ENCODE peak calls at places on chromosome 11, in five cellular contexts. V is CD4-positive, CD25-positive, alpha-beta regulatory T cell; H is dermis blood vessel endothelial cell; J is kidney tubule cell; K is mucosa of descending colon. G is an unnamed sample.

GRCh38 chr11:15104166-15104565 is 10.6 kb upstream of the INSC start:
- DNase-seq in H (no peak), J (peak; percentile 49), K (no peak), V (no peak), G (peak; percentile 53)

GRCh38 chr11:33567004-33567403 is 133.6 kb downstream of the C11orf91 start:
- DNase-seq in K (no peak), V (no peak), J (no peak), H (no peak), G (no peak)

GRCh38 chr11:35061516-35062440 is 77.2 kb upstream of the CD44 start:
- DNase-seq in H (peak; percentile 28), V (no peak), J (no peak), K (no peak), G (peak; percentile 32)

GRCh38 chr11:96215094-96215782 is 127.8 kb downstream of the MAML2 start:
- DNase-seq in H (peak; percentile 78), K (peak; percentile 67), V (no peak), J (peak; percentile 91), G (no peak)

GRCh38 chr11:31641477-31642062 is 132.0 kb downstream of the ELP4 start:
- DNase-seq in J (peak; percentile 54), K (no peak), V (no peak), H (peak; percentile 69), G (peak; percentile 48)

GRCh38 chr11:62984451-62984991 is at the start of gene SLC22A6:
- DNase-seq in K (no peak), V (no peak), H (no peak), J (no peak), G (no peak)

GRCh38 chr11:110297726-110298297 is 1.4 kb upstream of the RDX start:
- DNase-seq in H (no peak), V (no peak), J (peak; percentile 44), K (no peak), G (peak; percentile 78)

GRCh38 chr11:84720706-84721402 is 906.3 kb downstream of the DLG2 start:
- DNase-seq in H (no peak), K (peak; percentile 49), J (no peak), V (no peak), G (no peak)

GRCh38 chr11:63802637-63803414 is 10.4 kb upstream of the SPINDOC start:
- DNase-seq in J (peak; percentile 62), H (no peak), K (no peak), V (no peak), G (peak; percentile 91)

GRCh38 chr11:68164437-68164836 is 43.2 kb upstream of the CHKA start:
- DNase-seq in V (no peak), H (peak; percentile 19), K (no peak), J (peak; percentile 66), G (peak; percentile 83)

GRCh38 chr11:61333638-61334433 is 808 bp downstream of the TKFC start:
- DNase-seq in H (no peak), V (no peak), J (no peak), K (no peak), G (no peak)

GRCh38 chr11:94400075-94400838 is 962 bp downstream of the GPR83 start:
- DNase-seq in K (no peak), J (no peak), V (no peak), H (no peak), G (no peak)

GRCh38 chr11:77542296-77542695 is 47.5 kb upstream of the AQP11 start:
- DNase-seq in V (no peak), K (no peak), H (no peak), J (no peak), G (peak; percentile 10)

GRCh38 chr11:59901306-59901705 is 22.7 kb downstream of the OOSP3 start:
- DNase-seq in V (no peak), K (no peak), H (peak; percentile 94), J (peak; percentile 82), G (peak; percentile 94)

GRCh38 chr11:46161201-46161600 is 39.9 kb upstream of the PHF21A start:
- DNase-seq in V (no peak), K (no peak), H (no peak), J (no peak), G (no peak)

GRCh38 chr11:11426226-11426915 is 73.3 kb upstream of the CSNK2A3 start:
- DNase-seq in J (no peak), H (no peak), K (no peak), V (no peak), G (peak; percentile 48)

GRCh38 chr11:111019931-111020381 is 225.6 kb upstream of the POU2AF2 start:
- DNase-seq in H (no peak), K (no peak), V (no peak), J (no peak), G (no peak)

GRCh38 chr11:13955971-13956421 is 6.5 kb upstream of the SPON1 start:
- DNase-seq in V (peak; percentile 33), H (peak; percentile 83), K (no peak), J (peak; percentile 69), G (peak; percentile 55)

GRCh38 chr11:29312817-29313216 is 704.0 kb downstream of the KCNA4 start:
- DNase-seq in H (no peak), V (no peak), K (no peak), J (peak; percentile 51), G (peak; percentile 98)

GRCh38 chr11:105092255-105093239 is 47.0 kb downstream of the CARD18 start:
- DNase-seq in V (no peak), K (no peak), H (no peak), J (no peak), G (peak; percentile 85)

GRCh38 chr11:19631657-19632325 is 80.8 kb upstream of the NAV2 start:
- DNase-seq in V (no peak), J (no peak), K (no peak), H (no peak), G (no peak)

GRCh38 chr11:64299847-64300648 is at the start of gene CATSPERZ:
- DNase-seq in K (peak; percentile 56), J (no peak), V (no peak), H (no peak), G (no peak)

GRCh38 chr11:77422690-77423089 is 51.2 kb downstream of the PAK1 start:
- DNase-seq in J (no peak), K (no peak), V (no peak), H (no peak), G (no peak)

G was measured in bronchial epithelial cell.